ENCODE peak calls at places on chromosomes 16 and 17, in ten cellular contexts. I is cardiac muscle cell, N is fibroblast of lung, J is neural progenitor cell, W is fibroblast of mammary gland, A is cardiac fibroblast, M is fibroblast of the aortic adventitia, C is lower leg skin, V is astrocyte of the spinal cord, S is AG04450. X is an unnamed sample.

GRCh38 chr17:80264048-80264792 is 3.6 kb downstream of the RNF213 start:
- DNase-seq in I (no peak), N (no peak), J (no peak), W (no peak), A (no peak), M (no peak), C (no peak), V (no peak), S (no peak), X (no peak)

GRCh38 chr16:87017388-87018012 is 299.7 kb downstream of the C16orf95 start:
- DNase-seq in I (peak), N (peak), J (peak), W (peak), A (peak), M (peak), C (no peak), V (peak), S (peak), X (no peak)

GRCh38 chr17:80337195-80337895 is 76.7 kb downstream of the RNF213 start:
- DNase-seq in I (no peak), N (no peak), J (no peak), W (no peak), A (no peak), M (no peak), C (no peak), V (no peak), S (no peak), X (no peak)

GRCh38 chr17:81854974-81855774 is 5.2 kb downstream of the P4HB start:
- DNase-seq in I (no peak), N (no peak), J (no peak), W (peak), A (no peak), M (peak), C (no peak), V (no peak), S (no peak), X (no peak)

GRCh38 chr16:77195411-77195810 is 3.8 kb upstream of the SYCE1L start:
- DNase-seq in I (no peak), N (no peak), J (no peak), W (no peak), A (no peak), M (no peak), C (no peak), V (no peak), S (no peak), X (no peak)

GRCh38 chr17:82236142-82236971 is 7.5 kb downstream of the SLC16A3 start:
- DNase-seq in I (peak), N (peak), J (peak), W (peak), A (peak), M (no peak), C (no peak), V (peak), S (no peak), X (peak)

GRCh38 chr16:58448890-58449289 is 51.1 kb upstream of the NDRG4 start:
- DNase-seq in I (no peak), N (no peak), J (no peak), W (no peak), A (no peak), M (no peak), C (no peak), V (no peak), S (no peak), X (no peak)

GRCh38 chr17:16486373-16487250 is 5.4 kb downstream of the LRRC75A start:
- DNase-seq in I (peak), N (peak), J (peak), W (peak), A (peak), M (peak), C (peak), V (peak), S (no peak), X (no peak)

GRCh38 chr17:61144137-61144536 is 255.5 kb upstream of the TBX2 start:
- DNase-seq in I (peak), N (peak), J (no peak), W (no peak), A (no peak), M (no peak), C (no peak), V (no peak), S (no peak), X (no peak)

GRCh38 chr16:72001180-72001890 is 1.1 kb upstream of the PKD1L3 start:
- DNase-seq in I (no peak), N (no peak), J (no peak), W (no peak), A (no peak), M (no peak), C (no peak), V (no peak), S (no peak), X (no peak)

GRCh38 chr16:17447273-17447672 is 23.5 kb downstream of the XYLT1 start:
- DNase-seq in I (no peak), N (no peak), J (no peak), W (no peak), A (no peak), M (no peak), C (no peak), V (no peak), S (no peak), X (no peak)

GRCh38 chr16:87395181-87395842 is 3.2 kb downstream of the MAP1LC3B start:
- DNase-seq in I (no peak), N (no peak), J (no peak), W (no peak), A (no peak), M (no peak), C (no peak), V (no peak), S (no peak), X (no peak)

GRCh38 chr16:50531359-50531758 is 16.8 kb upstream of the NKD1 start:
- DNase-seq in I (no peak), N (no peak), J (no peak), W (no peak), A (no peak), M (no peak), C (no peak), V (no peak), S (no peak), X (no peak)

GRCh38 chr17:44170499-44171201 is at the start of gene ASB16:
- DNase-seq in I (no peak), N (peak), J (peak), W (peak), A (peak), M (peak), C (no peak), V (peak), S (no peak), X (no peak)

GRCh38 chr16:59053911-59054310 is 319.8 kb upstream of the GOT2 start:
- DNase-seq in I (no peak), N (no peak), J (no peak), W (no peak), A (no peak), M (no peak), C (no peak), V (no peak), S (no peak), X (no peak)

GRCh38 chr17:76051071-76051467 is 21.2 kb downstream of the SRP68 start:
- DNase-seq in I (no peak), N (no peak), J (no peak), W (no peak), A (no peak), M (no peak), C (no peak), V (peak), S (no peak), X (no peak)

GRCh38 chr17:30586818-30587595 is 109.8 kb downstream of the GOSR1 start:
- DNase-seq in I (peak), N (peak), J (no peak), W (peak), A (peak), M (peak), C (no peak), V (peak), S (no peak), X (no peak)

GRCh38 chr16:68369697-68370096 is 58.9 kb downstream of the PRMT7 start:
- DNase-seq in I (no peak), N (no peak), J (no peak), W (no peak), A (no peak), M (no peak), C (no peak), V (no peak), S (no peak), X (no peak)

GRCh38 chr17:18185391-18185790 is 1.8 kb downstream of the ALKBH5 start:
- DNase-seq in I (peak), N (peak), J (peak), W (peak), A (peak), M (peak), C (no peak), V (peak), S (no peak), X (no peak)

GRCh38 chr16:9116141-9116540 is 24.7 kb downstream of the HAPSTR1 start:
- DNase-seq in I (no peak), N (no peak), J (no peak), W (no peak), A (no peak), M (no peak), C (no peak), V (no peak), S (no peak), X (no peak)

DNA sequence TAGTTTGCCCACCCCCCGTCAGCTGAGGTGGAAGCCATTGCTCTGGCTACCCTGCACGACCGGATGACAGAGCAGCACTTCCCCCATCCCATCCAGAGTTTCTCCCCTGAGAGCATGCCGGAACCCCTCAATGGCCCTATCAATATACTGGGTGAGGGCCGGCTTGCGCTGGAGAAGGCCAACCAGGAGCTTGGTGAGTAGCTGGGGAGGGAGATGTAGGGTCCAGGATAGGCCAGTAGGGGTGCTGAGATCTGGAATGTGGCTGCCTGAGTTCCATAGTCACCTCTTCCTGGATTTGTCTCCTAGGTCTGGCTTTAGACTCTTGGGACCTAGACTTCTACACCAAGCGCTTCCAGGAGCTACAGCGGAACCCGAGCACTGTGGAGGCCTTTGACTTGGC is 6.4 kb downstream of the PFAS start:
- DNase-seq in I (no peak), N (no peak), J (no peak), W (no peak), A (no peak), M (no peak), C (no peak), V (no peak), S (no peak), X (no peak)
- TF ChIP-seq CTCF in I (peak), N (no peak), J (no peak), W (peak), A (peak), M (peak), C (no peak), V (peak), S (peak), X (no peak)

DNA sequence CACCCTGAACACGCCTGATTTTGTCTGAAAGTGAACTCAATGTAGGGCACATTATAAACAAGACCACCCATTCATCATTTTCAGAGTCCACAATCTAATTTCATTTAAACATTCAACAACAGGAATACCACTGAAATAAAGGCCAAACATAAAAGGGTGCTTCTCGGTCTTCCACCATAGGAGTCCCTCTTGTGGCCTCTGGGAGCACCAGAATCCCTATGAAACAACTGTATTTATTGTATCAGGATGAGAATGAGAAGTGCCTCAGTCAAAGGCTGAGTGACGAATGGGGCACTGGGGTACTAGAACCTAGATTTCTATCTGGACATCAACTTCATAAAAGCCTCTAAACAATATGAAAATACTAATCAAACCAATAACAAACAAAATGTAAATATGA is 40.4 kb downstream of the NXPH3 start:
- DNase-seq in I (peak), N (no peak), J (peak), W (peak), A (peak), M (peak), C (no peak), V (no peak), S (no peak), X (no peak)
- TF ChIP-seq CTCF in I (peak), N (peak), J (peak), W (peak), A (peak), M (peak), C (no peak), V (no peak), S (peak), X (no peak)

GRCh38 chr17:58541249-58541648 is 26.8 kb upstream of the MTMR4 start:
- DNase-seq in I (no peak), N (no peak), J (peak), W (peak), A (no peak), M (no peak), C (no peak), V (no peak), S (no peak), X (no peak)
- TF ChIP-seq CTCF in I (peak), N (peak), J (peak), W (peak), A (peak), M (peak), C (no peak), V (peak), S (peak), X (peak)

GRCh38 chr16:11871193-11871592 is 19.9 kb upstream of the RSL1D1 start:
- DNase-seq in I (peak), N (peak), J (peak), W (peak), A (peak), M (peak), C (no peak), V (no peak), S (no peak), X (peak)
- TF ChIP-seq CTCF in I (peak), N (peak), J (peak), W (peak), A (peak), M (peak), C (no peak), V (peak), S (peak), X (no peak)

GRCh38 chr16:54140057-54140787 is 146.4 kb downstream of the IRX3 start:
- DNase-seq in I (peak), N (no peak), J (no peak), W (no peak), A (peak), M (peak), C (no peak), V (no peak), S (no peak), X (no peak)
- TF ChIP-seq CTCF in I (peak), N (no peak), J (no peak), W (no peak), A (peak), M (peak), C (no peak), V (no peak), S (peak), X (no peak)

DNA sequence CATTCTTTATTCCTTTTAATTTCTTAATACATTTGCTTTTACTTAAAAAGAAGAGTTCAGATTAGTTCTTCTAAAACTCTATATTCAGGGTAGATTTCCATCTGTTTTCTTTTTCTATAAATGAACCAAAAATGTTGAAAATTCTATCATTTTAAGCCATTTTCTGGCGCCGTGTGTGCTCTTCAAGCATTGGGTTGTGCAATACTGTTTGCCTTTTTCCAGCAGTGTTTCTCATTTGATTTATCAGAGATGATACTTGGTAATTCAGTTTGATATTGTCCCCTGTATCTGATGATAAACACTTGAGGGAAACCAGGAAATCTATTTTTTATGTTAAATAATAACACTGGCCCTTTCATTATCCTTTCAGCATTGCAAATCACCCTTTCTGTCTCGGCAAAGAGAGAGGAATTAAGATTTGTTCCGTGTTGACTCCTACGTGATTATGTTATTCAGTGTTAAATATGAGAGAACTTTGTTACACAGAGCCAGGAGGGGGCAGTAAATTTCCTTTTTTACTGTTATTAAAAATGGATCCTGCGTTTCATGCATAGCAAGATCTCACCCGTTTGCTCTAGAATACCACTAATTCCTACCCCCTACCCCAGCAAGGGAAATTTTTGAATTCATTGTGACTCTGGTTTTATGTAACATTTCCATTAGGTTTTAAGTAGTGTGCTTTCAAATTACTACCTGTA is 606.9 kb upstream of the RBFOX1 start:
- DNase-seq in I (no peak), N (no peak), J (peak), W (no peak), A (no peak), M (no peak), C (no peak), V (no peak), S (no peak), X (no peak)
- TF ChIP-seq CTCF in I (no peak), N (no peak), J (peak), W (no peak), A (no peak), M (no peak), C (no peak), V (no peak), S (no peak), X (no peak)

X was measured in nephron progenitor cell.